ENCODE peak calls at places on chromosomes 5 and 9, in seven cellular contexts. C is NCI-H1105, F is AG09309, T is iris pigment epithelial cell, W is right cardiac atrium, H is kidney glomerular epithelial cell, Q is cardiac muscle cell. O is an unnamed sample.

GRCh38 chr9:130258999-130259398 is 6.6 kb upstream of the HMCN2 start:
- DNase-seq in C (no peak), F (no peak), T (no peak), W (no peak), H (no peak), Q (no peak), O (no peak)

GRCh38 chr9:132068604-132069003 is 11.1 kb downstream of the MED27 start:
- DNase-seq in C (no peak), F (no peak), T (no peak), W (no peak), H (no peak), Q (no peak), O (no peak)

GRCh38 chr9:29555452-29555851 is 1982.2 kb upstream of the C9orf72 start:
- DNase-seq in C (peak; percentile 27), F (no peak), T (no peak), W (no peak), H (no peak), Q (no peak), O (no peak)

GRCh38 chr9:93951655-93952118 is 3.5 kb downstream of the BARX1 start:
- DNase-seq in C (no peak), F (no peak), T (no peak), W (no peak), H (no peak), Q (no peak), O (no peak)

GRCh38 chr5:148401604-148402003 is 17.8 kb downstream of the FBXO38 start:
- DNase-seq in C (no peak), F (no peak), T (peak; percentile 50), W (no peak), H (peak; percentile 8), Q (peak; percentile 27), O (no peak)

GRCh38 chr9:34522091-34522887 is 501 bp downstream of the ENHO start:
- DNase-seq in C (peak; percentile 43), F (no peak), T (no peak), W (peak; percentile 32), H (no peak), Q (no peak), O (no peak)

GRCh38 chr9:27192291-27192960 is 83.4 kb downstream of the TEK start:
- DNase-seq in C (no peak), F (no peak), T (peak; percentile 37), W (peak; percentile 31), H (no peak), Q (no peak), O (no peak)

GRCh38 chr5:76210946-76211345 is 127.8 kb downstream of the SV2C start:
- DNase-seq in C (no peak), F (no peak), T (no peak), W (no peak), H (no peak), Q (no peak), O (no peak)

GRCh38 chr9:122053056-122053455 is 40.1 kb downstream of the TTLL11 start:
- DNase-seq in C (no peak), F (no peak), T (no peak), W (no peak), H (peak; percentile 36), Q (no peak), O (no peak)

GRCh38 chr5:14284366-14285148 is 141.4 kb downstream of the TRIO start:
- DNase-seq in C (no peak), F (no peak), T (peak; percentile 31), W (no peak), H (no peak), Q (no peak), O (no peak)

GRCh38 chr5:37121465-37121864 is 127.7 kb downstream of the CPLANE1 start:
- DNase-seq in C (no peak), F (no peak), T (no peak), W (no peak), H (no peak), Q (peak; percentile 47), O (no peak)

GRCh38 chr5:173680660-173681242 is 64.3 kb upstream of the BOD1 start:
- DNase-seq in C (no peak), F (no peak), T (no peak), W (no peak), H (no peak), Q (no peak), O (no peak)

GRCh38 chr9:37936965-37937364 is 33.0 kb upstream of the SLC25A51 start:
- DNase-seq in C (no peak), F (peak; percentile 54), T (peak; percentile 92), W (peak; percentile 54), H (no peak), Q (peak; percentile 77), O (no peak)

GRCh38 chr9:130899051-130899748 is 2.6 kb upstream of the QRFP start:
- DNase-seq in C (no peak), F (no peak), T (no peak), W (no peak), H (no peak), Q (no peak), O (no peak)

GRCh38 chr9:120377268-120378150 is 202.5 kb downstream of the CDK5RAP2 start:
- DNase-seq in C (no peak), F (no peak), T (no peak), W (no peak), H (no peak), Q (no peak), O (no peak)

GRCh38 chr9:97831843-97832636 is 21.0 kb upstream of the FOXE1 start:
- DNase-seq in C (no peak), F (no peak), T (no peak), W (no peak), H (no peak), Q (no peak), O (no peak)

GRCh38 chr5:38948501-38948900 is 102.7 kb downstream of the OSMR start:
- DNase-seq in C (no peak), F (no peak), T (peak; percentile 91), W (no peak), H (no peak), Q (peak; percentile 53), O (no peak)

GRCh38 chr5:132257131-132258101 is at the start of gene PDLIM4:
- DNase-seq in C (no peak), F (no peak), T (peak; percentile 48), W (peak; percentile 61), H (peak; percentile 38), Q (peak; percentile 60), O (peak; percentile 59)

GRCh38 chr9:22682536-22683392 is 236.1 kb downstream of the DMRTA1 start:
- DNase-seq in C (no peak), F (no peak), T (peak; percentile 40), W (no peak), H (peak; percentile 89), Q (no peak), O (no peak)

GRCh38 chr5:59522201-59522831 is 371.2 kb downstream of the PDE4D start:
- DNase-seq in C (no peak), F (no peak), T (no peak), W (no peak), H (peak; percentile 76), Q (no peak), O (no peak)

GRCh38 chr9:98095401-98095800 is 23.6 kb downstream of the TRIM14 start:
- DNase-seq in C (no peak), F (no peak), T (no peak), W (no peak), H (no peak), Q (no peak), O (no peak)

GRCh38 chr5:67677422-67677970 is 480.9 kb upstream of the CD180 start:
- DNase-seq in C (no peak), F (no peak), T (no peak), W (no peak), H (no peak), Q (no peak), O (no peak)

GRCh38 chr5:138445547-138446271 is 6.9 kb downstream of the REEP2 start:
- DNase-seq in C (no peak), F (no peak), T (no peak), W (no peak), H (no peak), Q (no peak), O (no peak)

GRCh38 chr5:179268966-179269693 is 76.1 kb downstream of the ADAMTS2 start:
- DNase-seq in C (no peak), F (no peak), T (no peak), W (no peak), H (no peak), Q (peak; percentile 52), O (no peak)

GRCh38 chr9:21576331-21577189 is 94.4 kb upstream of the IFNE start:
- DNase-seq in C (no peak), F (peak; percentile 88), T (peak; percentile 96), W (peak; percentile 24), H (peak; percentile 99), Q (peak; percentile 95), O (no peak)

GRCh38 chr9:92048924-92049625 is 66.1 kb downstream of the SPTLC1 start:
- DNase-seq in C (no peak), F (no peak), T (peak; percentile 35), W (no peak), H (no peak), Q (no peak), O (no peak)

GRCh38 chr5:132265336-132266030 is 8.0 kb downstream of the PDLIM4 start:
- DNase-seq in C (no peak), F (peak; percentile 91), T (peak; percentile 97), W (peak; percentile 67), H (peak; percentile 92), Q (peak; percentile 96), O (no peak)

GRCh38 chr9:136626740-136627642 is 35.7 kb upstream of the EGFL7 start:
- DNase-seq in C (peak; percentile 17), F (no peak), T (no peak), W (peak; percentile 13), H (no peak), Q (no peak), O (no peak)

GRCh38 chr9:109014267-109015025 is 1.1 kb upstream of the CTNNAL1 start:
- DNase-seq in C (no peak), F (no peak), T (peak; percentile 87), W (peak; percentile 43), H (peak; percentile 48), Q (peak; percentile 90), O (no peak)

GRCh38 chr9:10835791-10836463 is 223.1 kb upstream of the PTPRD start:
- DNase-seq in C (no peak), F (no peak), T (no peak), W (no peak), H (no peak), Q (no peak), O (no peak)

GRCh38 chr5:1666812-1667588 is 132.6 kb downstream of the MRPL36 start:
- DNase-seq in C (peak; percentile 35), F (no peak), T (no peak), W (no peak), H (no peak), Q (peak; percentile 46), O (peak; percentile 95)

GRCh38 chr9:36086442-36086841 is 49.7 kb downstream of the RECK start:
- DNase-seq in C (no peak), F (no peak), T (no peak), W (no peak), H (no peak), Q (no peak), O (no peak)

GRCh38 chr9:130488621-130489330 is 44.0 kb downstream of the ASS1 start:
- DNase-seq in C (no peak), F (no peak), T (no peak), W (no peak), H (no peak), Q (no peak), O (no peak)

GRCh38 chr5:95859327-95860060 is 37.0 kb upstream of the GLRX start:
- DNase-seq in C (no peak), F (no peak), T (no peak), W (no peak), H (peak; percentile 76), Q (peak; percentile 89), O (no peak)

GRCh38 chr9:98491778-98492177 is 217.0 kb downstream of the GABBR2 start:
- DNase-seq in C (no peak), F (no peak), T (peak; percentile 76), W (no peak), H (peak; percentile 17), Q (peak; percentile 44), O (no peak)

GRCh38 chr9:70590264-70590646 is 175.8 kb upstream of the KLF9 start:
- DNase-seq in C (no peak), F (peak; percentile 80), T (peak; percentile 58), W (no peak), H (no peak), Q (no peak), O (no peak)

GRCh38 chr9:90423661-90424193 is 218.9 kb downstream of the DIRAS2 start:
- DNase-seq in C (no peak), F (no peak), T (no peak), W (no peak), H (peak; percentile 77), Q (no peak), O (no peak)

GRCh38 chr5:75526065-75526464 is 14.4 kb downstream of the POLK start:
- DNase-seq in C (no peak), F (no peak), T (no peak), W (no peak), H (no peak), Q (no peak), O (no peak)